ENCODE peak calls at places on chromosomes 2 and 18, in nine cellular contexts. H, A, U, E, N, B, O, S and Y are unnamed samples.

GRCh38 chr2:189581354-189582139 is 961 bp upstream of the SLC40A1 start:
- DNase-seq in S (peak), H (no peak), A (peak), N (peak), U (peak), E (no peak), O (peak), B (peak), Y (peak)

GRCh38 chr2:118721817-118722551 is 125.5 kb downstream of the EN1 start:
- DNase-seq in S (peak), B (no peak), N (no peak), E (no peak), A (no peak), O (no peak), U (no peak), H (no peak), Y (no peak)

GRCh38 chr2:70738159-70738558 is 29.8 kb downstream of the ADD2 start:
- DNase-seq in S (no peak), B (no peak), N (no peak), O (no peak), A (no peak), E (no peak), H (no peak), U (no peak), Y (no peak)

GRCh38 chr18:36294031-36294430 is 3.5 kb upstream of the FHOD3 start:
- DNase-seq in N (no peak), B (no peak), A (no peak), O (no peak), U (no peak), E (no peak), S (no peak), H (no peak), Y (no peak)

GRCh38 chr2:190325588-190325987 is 6.0 kb upstream of the HIBCH start:
- DNase-seq in A (no peak), O (no peak), U (no peak), E (no peak), H (no peak), N (no peak), S (no peak), B (no peak), Y (no peak)

GRCh38 chr18:45526120-45526841 is 89.0 kb upstream of the SLC14A2 start:
- DNase-seq in N (no peak), E (no peak), H (no peak), U (no peak), B (no peak), S (no peak), A (no peak), O (peak), Y (no peak)

GRCh38 chr18:73564073-73564472 is 583.6 kb downstream of the FBXO15 start:
- DNase-seq in H (no peak), S (no peak), E (no peak), O (no peak), U (no peak), N (no peak), B (no peak), A (no peak), Y (no peak)

GRCh38 chr2:206728277-206729199 is 10.3 kb upstream of the DYTN start:
- DNase-seq in N (no peak), A (no peak), B (no peak), S (no peak), O (no peak), H (no peak), U (no peak), E (no peak), Y (no peak)

GRCh38 chr2:240593026-240593702 is 6.6 kb downstream of the CAPN10 start:
- DNase-seq in E (no peak), B (peak), O (no peak), U (peak), H (no peak), S (no peak), N (no peak), A (no peak), Y (peak)

GRCh38 chr2:185502351-185502750 is 236.3 kb upstream of the FSIP2 start:
- DNase-seq in B (no peak), A (no peak), O (no peak), N (no peak), U (no peak), E (no peak), H (no peak), S (no peak), Y (peak)

GRCh38 chr2:150526006-150526405 is 38.5 kb upstream of the RND3 start:
- DNase-seq in H (no peak), A (no peak), U (no peak), B (no peak), E (no peak), O (no peak), S (no peak), N (no peak), Y (no peak)

GRCh38 chr2:170218931-170219330 is 41.0 kb downstream of the MYO3B start:
- DNase-seq in N (no peak), O (no peak), H (no peak), A (no peak), B (no peak), U (no peak), S (no peak), E (no peak), Y (no peak)

GRCh38 chr18:7234061-7234460 is 3.2 kb downstream of the LRRC30 start:
- DNase-seq in H (peak), N (no peak), B (no peak), U (no peak), E (no peak), S (no peak), O (no peak), A (no peak), Y (no peak)

GRCh38 chr2:8803658-8804379 is 33.6 kb downstream of the KIDINS220 start:
- DNase-seq in H (peak), B (no peak), E (no peak), O (peak), N (no peak), A (peak), S (peak), U (no peak), Y (no peak)

GRCh38 chr18:3596324-3597158 is 146.6 kb downstream of the TGIF1 start:
- DNase-seq in N (no peak), A (peak), H (peak), E (peak), B (no peak), S (peak), O (peak), U (peak), Y (peak)

GRCh38 chr18:10715791-10716190 is 190.0 kb downstream of the NAPG start:
- DNase-seq in E (no peak), N (no peak), H (no peak), S (no peak), U (no peak), B (peak), O (peak), A (no peak), Y (no peak)

GRCh38 chr2:239186958-239187357 is 213.9 kb downstream of the HDAC4 start:
- DNase-seq in E (no peak), O (no peak), B (peak), A (peak), U (peak), S (no peak), N (no peak), H (no peak), Y (no peak)

GRCh38 chr2:105328281-105329196 is 996 bp downstream of the TGFBRAP1 start:
- DNase-seq in S (no peak), O (peak), U (peak), B (no peak), H (no peak), N (no peak), E (peak), A (peak), Y (no peak)

GRCh38 chr2:174153757-174154680 is 94.3 kb downstream of the OLA1 start:
- DNase-seq in N (no peak), A (no peak), O (no peak), E (no peak), U (peak), B (no peak), H (no peak), S (no peak), Y (no peak)

GRCh38 chr2:9095690-9096089 is 92.2 kb upstream of the MBOAT2 start:
- DNase-seq in A (peak), U (no peak), H (peak), O (peak), B (peak), E (no peak), N (no peak), S (no peak), Y (no peak)

GRCh38 chr2:199404841-199405240 is 52.9 kb downstream of the SATB2 start:
- DNase-seq in U (no peak), S (no peak), O (no peak), N (no peak), A (no peak), H (no peak), E (no peak), B (no peak), Y (no peak)

GRCh38 chr2:43490387-43490786 is 105.5 kb downstream of the THADA start:
- DNase-seq in N (no peak), B (no peak), U (no peak), H (no peak), O (no peak), E (no peak), S (no peak), A (no peak), Y (no peak)

GRCh38 chr2:84129018-84129417 is 330.1 kb downstream of the SUCLG1 start:
- DNase-seq in H (no peak), A (no peak), U (no peak), E (no peak), B (no peak), O (no peak), S (no peak), N (no peak), Y (no peak)

GRCh38 chr18:10170375-10170774 is 256.6 kb downstream of the VAPA start:
- DNase-seq in S (no peak), A (no peak), E (no peak), B (no peak), O (no peak), H (no peak), U (no peak), N (no peak), Y (no peak)

GRCh38 chr2:128559533-128560515 is 241.2 kb upstream of the HS6ST1 start:
- DNase-seq in O (no peak), E (no peak), S (no peak), H (no peak), N (no peak), B (no peak), A (no peak), U (no peak), Y (no peak)

GRCh38 chr2:156784034-156784433 is 347.9 kb downstream of the GPD2 start:
- DNase-seq in H (no peak), B (no peak), E (no peak), S (no peak), U (no peak), O (no peak), N (no peak), A (peak), Y (peak)

GRCh38 chr2:236871500-236872001 is 214.1 kb upstream of the COPS8 start:
- DNase-seq in U (peak), H (no peak), N (no peak), O (peak), E (no peak), A (peak), B (no peak), S (no peak), Y (peak)

GRCh38 chr2:191220671-191221070 is 24.5 kb upstream of the MYO1B start:
- DNase-seq in B (no peak), O (no peak), N (no peak), H (no peak), E (no peak), U (no peak), A (no peak), S (no peak), Y (no peak)

GRCh38 chr2:9980520-9980919 is 29.0 kb downstream of the GRHL1 start:
- DNase-seq in O (no peak), U (no peak), N (no peak), S (no peak), E (no peak), H (no peak), B (no peak), A (no peak), Y (no peak)

GRCh38 chr2:97910403-97911209 is 85.1 kb downstream of the TMEM131 start:
- DNase-seq in B (no peak), E (no peak), A (no peak), U (no peak), N (no peak), S (no peak), H (no peak), O (no peak), Y (no peak)

GRCh38 chr2:49254401-49254800 is 100.1 kb upstream of the FSHR start:
- DNase-seq in B (no peak), E (no peak), S (no peak), H (no peak), O (no peak), N (no peak), A (no peak), U (no peak), Y (no peak)

GRCh38 chr18:50313031-50313607 is 25.6 kb upstream of the CXXC1 start:
- DNase-seq in U (no peak), N (no peak), S (no peak), E (no peak), A (no peak), B (no peak), O (no peak), H (no peak), Y (no peak)

GRCh38 chr18:48931680-48932461 is 18.9 kb downstream of the SMAD7 start:
- DNase-seq in E (no peak), H (no peak), O (no peak), B (peak), S (peak), A (peak), U (no peak), N (no peak), Y (no peak)

GRCh38 chr2:16032282-16033031 is 92.1 kb downstream of the MYCN start:
- DNase-seq in A (no peak), B (no peak), O (no peak), S (no peak), U (no peak), E (no peak), H (no peak), N (no peak), Y (no peak)

GRCh38 chr2:149098722-149099121 is 60.2 kb downstream of the LYPD6B start:
- DNase-seq in B (no peak), O (peak), N (no peak), S (no peak), E (no peak), U (peak), A (no peak), H (no peak), Y (no peak)

GRCh38 chr2:143514413-143514812 is 385.2 kb downstream of the ARHGAP15 start:
- DNase-seq in O (no peak), N (no peak), H (no peak), U (no peak), A (no peak), E (no peak), B (no peak), S (no peak), Y (no peak)

GRCh38 chr2:12934181-12934756 is 217.5 kb downstream of the TRIB2 start:
- DNase-seq in H (no peak), S (no peak), E (no peak), N (no peak), U (no peak), A (no peak), B (no peak), O (no peak), Y (no peak)

GRCh38 chr2:169822785-169823392 is 1.8 kb downstream of the METTL5 start:
- DNase-seq in U (no peak), A (no peak), B (no peak), H (no peak), S (no peak), N (no peak), E (no peak), O (no peak), Y (no peak)

GRCh38 chr2:84856785-84857184 is 24.1 kb downstream of the TRABD2A start:
- DNase-seq in S (no peak), N (no peak), O (no peak), E (no peak), H (no peak), U (no peak), A (peak), B (no peak), Y (no peak)

DNA sequence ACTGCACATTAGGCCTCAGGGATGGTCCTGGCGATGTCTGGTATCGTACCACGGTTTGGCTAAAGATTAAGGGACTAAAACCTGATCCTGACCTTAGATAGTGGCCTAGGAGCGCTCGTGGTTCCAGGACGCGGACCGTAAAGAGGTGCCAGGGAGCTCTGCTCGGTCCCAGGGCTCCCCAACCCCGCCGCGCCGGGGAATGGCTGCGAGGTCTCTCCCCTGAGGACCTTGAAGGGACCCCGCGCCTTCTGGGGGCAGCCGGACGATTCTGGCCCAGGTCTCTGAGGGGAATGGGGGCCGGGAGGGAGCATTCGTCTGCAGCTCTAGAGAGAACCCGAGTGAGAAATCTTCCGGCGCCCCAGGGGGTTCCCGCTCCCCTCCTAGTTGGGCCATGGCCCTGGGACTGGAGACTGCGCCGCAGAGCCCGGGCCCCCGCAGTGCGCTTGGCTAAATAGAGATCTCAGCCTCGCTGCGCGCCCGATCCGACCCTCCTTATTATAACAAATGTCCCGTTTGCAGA is 1.8 kb downstream of the PAX8 start:
- DNase-seq in H (no peak), U (no peak), E (no peak), N (peak), A (no peak), O (no peak), S (no peak), B (no peak), Y (no peak)
- H3K4me3 ChIP-seq in H (no peak), U (no peak), E (no peak), N (peak), A (no peak), O (no peak), S (no peak), B (no peak), Y (no peak)

GRCh38 chr18:62018034-62018760 is 125.4 kb upstream of the RNF152 start:
- DNase-seq in N (no peak), O (peak), H (no peak), S (no peak), B (no peak), E (no peak), U (peak), A (peak), Y (no peak)
- H3K27ac ChIP-seq in N (no peak), O (no peak), H (peak), S (no peak), B (peak), E (no peak), U (no peak), A (peak), Y (no peak)

DNA sequence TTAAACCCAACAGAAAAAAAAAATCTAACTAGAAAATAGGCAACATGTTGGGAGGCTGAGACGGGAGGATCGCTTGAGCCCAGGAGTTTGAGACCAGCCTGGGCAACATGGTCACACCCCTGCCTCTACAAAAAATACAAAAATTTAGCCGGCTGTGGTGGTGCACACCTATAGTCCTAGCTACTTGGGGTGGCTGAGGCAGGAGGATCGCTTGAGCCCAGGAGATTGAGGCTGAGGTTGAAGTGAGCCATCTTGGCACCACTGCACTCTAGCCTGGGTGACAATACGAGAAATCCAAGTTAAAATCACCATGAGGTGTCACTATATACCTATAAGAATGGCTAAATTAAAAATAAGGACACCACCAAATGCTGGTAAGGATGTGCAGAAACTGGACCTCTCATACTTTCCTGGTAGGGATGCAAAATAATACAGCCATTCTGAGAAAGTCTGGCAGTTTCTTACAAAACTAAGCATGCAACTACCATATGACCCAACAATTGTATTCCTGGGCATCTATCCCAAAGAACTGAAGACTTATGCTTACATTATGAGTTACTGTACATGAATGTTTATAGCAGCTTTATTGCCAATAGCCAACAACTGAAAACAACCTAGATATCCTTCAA is 2.2 kb downstream of the SEPTIN10 start:
- DNase-seq in S (no peak), A (no peak), U (no peak), N (no peak), B (no peak), E (no peak), H (no peak), O (no peak), Y (no peak)
- H3K4me3 ChIP-seq in S (no peak), A (no peak), U (no peak), N (no peak), B (no peak), E (no peak), H (peak), O (no peak), Y (no peak)

GRCh38 chr18:9157806-9158205 is 21.2 kb downstream of the ANKRD12 start:
- DNase-seq in E (no peak), N (no peak), H (no peak), S (no peak), U (no peak), B (no peak), A (no peak), O (no peak), Y (no peak)
- H3K27ac ChIP-seq in E (no peak), N (no peak), H (no peak), S (no peak), U (no peak), B (no peak), A (no peak), O (no peak), Y (no peak)

GRCh38 chr2:219628986-219629901 is 1.8 kb downstream of the SLC4A3 start:
- DNase-seq in A (no peak), H (no peak), E (no peak), S (no peak), B (peak), N (no peak), O (no peak), U (no peak), Y (no peak)

GRCh38 chr2:219628235-219628985 is 980 bp downstream of the SLC4A3 start:
- DNase-seq in E (no peak), A (no peak), N (no peak), S (no peak), U (no peak), O (no peak), B (peak), H (no peak), Y (no peak)

GRCh38 chr2:219630770-219631405 is 3.5 kb downstream of the SLC4A3 start:
- DNase-seq in B (peak), N (no peak), E (no peak), A (no peak), H (peak), O (no peak), S (peak), U (peak), Y (no peak)

GRCh38 chr2:219631406-219631891 is 4.0 kb downstream of the SLC4A3 start:
- DNase-seq in N (no peak), H (no peak), E (no peak), B (peak), U (peak), O (no peak), A (no peak), S (no peak), Y (no peak)

DNA sequence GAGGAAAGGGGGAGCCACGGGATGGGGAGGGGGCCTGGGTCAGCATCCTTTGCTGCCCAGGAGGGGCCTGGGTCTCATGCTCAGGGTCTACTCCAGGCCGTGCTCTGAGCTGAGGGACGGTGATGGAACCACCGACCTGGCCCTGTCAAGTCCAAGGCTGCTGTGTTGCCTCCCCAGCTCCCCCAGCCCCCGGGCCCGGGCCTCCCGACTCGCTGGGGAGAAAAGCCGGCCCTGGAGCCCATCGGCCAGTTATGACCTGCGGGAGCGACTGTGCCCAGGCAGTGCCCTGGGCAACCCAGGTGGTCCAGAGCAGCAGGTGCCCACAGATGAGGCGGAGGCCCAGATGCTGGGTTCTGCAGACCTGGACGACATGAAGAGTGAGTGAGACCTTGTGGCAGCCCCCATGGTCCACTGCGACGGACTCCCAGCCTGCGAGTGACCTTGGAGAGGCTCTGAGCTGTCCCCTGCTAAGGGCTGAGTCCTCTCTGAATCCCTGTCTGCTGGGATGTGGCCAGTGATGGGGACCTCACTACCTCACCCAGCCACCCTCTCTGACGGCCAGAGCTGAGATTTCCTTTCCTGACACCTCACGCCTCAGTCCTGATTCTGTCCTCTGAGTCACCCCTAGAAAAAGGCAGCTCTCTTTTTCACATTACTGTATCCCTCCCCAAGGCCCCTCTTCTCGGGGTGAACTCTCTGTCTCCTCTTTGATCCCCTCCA is 2.7 kb downstream of the SLC4A3 start:
- DNase-seq in O (no peak), A (no peak), U (peak), B (peak), N (no peak), S (no peak), H (no peak), E (no peak), Y (no peak)
- H3K4me3 ChIP-seq in O (no peak), A (no peak), U (no peak), B (no peak), N (no peak), S (no peak), H (no peak), E (no peak), Y (no peak)